ENCODE peak calls at places on chromosomes 11 and 22, in four cellular contexts. N is K562, F is GM12878, V is HepG2. X is an unnamed sample.

GRCh38 chr11:206516-207212 is 535 bp downstream of the BET1L start:
- DNase-seq in F (no peak), N (peak), V (no peak), X (no peak)

GRCh38 chr11:66971483-66971882 is 3.6 kb upstream of the C11orf86 start:
- DNase-seq in F (no peak), V (no peak), N (no peak), X (no peak)

GRCh38 chr22:47165998-47166397 is 403.5 kb downstream of the TBC1D22A start:
- DNase-seq in F (no peak), V (no peak), N (no peak), X (no peak)

GRCh38 chr11:125916683-125917337 is 12.5 kb downstream of the DDX25 start:
- DNase-seq in V (no peak), N (no peak), F (no peak), X (no peak)

GRCh38 chr11:96222102-96222501 is 120.9 kb downstream of the MAML2 start:
- DNase-seq in F (no peak), N (no peak), V (no peak), X (no peak)

GRCh38 chr22:31950226-31950625 is 5.9 kb downstream of the YWHAH start:
- DNase-seq in V (no peak), F (no peak), N (no peak), X (no peak)

GRCh38 chr11:35166369-35167360 is 27.7 kb downstream of the CD44 start:
- DNase-seq in V (no peak), F (no peak), N (no peak), X (peak)

GRCh38 chr11:1218788-1219445 is 3.9 kb upstream of the MUC5B start:
- DNase-seq in N (no peak), V (no peak), F (no peak), X (no peak)

GRCh38 chr11:132972565-132972964 is 559.7 kb downstream of the OPCML start:
- DNase-seq in N (no peak), V (no peak), F (no peak), X (no peak)

GRCh38 chr22:49956418-49956770 is 4.2 kb upstream of the PIM3 start:
- DNase-seq in N (no peak), V (no peak), F (no peak), X (no peak)

GRCh38 chr11:69540118-69541000 is 58.9 kb downstream of the LINC01488 start:
- DNase-seq in N (no peak), V (peak), F (no peak), X (no peak)

GRCh38 chr11:134559617-134559992 is 147.6 kb upstream of the B3GAT1 start:
- DNase-seq in V (no peak), F (no peak), N (no peak), X (no peak)

GRCh38 chr11:7967097-7967496 is 1.9 kb upstream of the NLRP10 start:
- DNase-seq in N (no peak), F (no peak), V (no peak), X (no peak)

GRCh38 chr11:353315-353857 is 15.9 kb upstream of the B4GALNT4 start:
- DNase-seq in V (peak), F (no peak), N (peak), X (no peak)

GRCh38 chr11:13487661-13488030 is 8.2 kb downstream of the PTH start:
- DNase-seq in F (no peak), N (peak), V (peak), X (peak)

GRCh38 chr11:27411330-27411729 is 48.3 kb upstream of the CCDC34 start:
- DNase-seq in F (no peak), N (no peak), V (no peak), X (no peak)

GRCh38 chr11:47249378-47249715 is 733 bp upstream of the ACP2 start:
- DNase-seq in V (no peak), N (no peak), F (no peak), X (no peak)

GRCh38 chr11:88340366-88340930 is 2.9 kb upstream of the CTSC start:
- DNase-seq in F (no peak), V (no peak), N (no peak), X (no peak)

GRCh38 chr22:45290410-45290936 is 5.7 kb downstream of the UPK3A start:
- DNase-seq in V (no peak), N (no peak), F (no peak), X (peak)

GRCh38 chr11:47552086-47552580 is 799 bp downstream of the CELF1 start:
- DNase-seq in N (peak), V (peak), F (no peak), X (no peak)

DNA sequence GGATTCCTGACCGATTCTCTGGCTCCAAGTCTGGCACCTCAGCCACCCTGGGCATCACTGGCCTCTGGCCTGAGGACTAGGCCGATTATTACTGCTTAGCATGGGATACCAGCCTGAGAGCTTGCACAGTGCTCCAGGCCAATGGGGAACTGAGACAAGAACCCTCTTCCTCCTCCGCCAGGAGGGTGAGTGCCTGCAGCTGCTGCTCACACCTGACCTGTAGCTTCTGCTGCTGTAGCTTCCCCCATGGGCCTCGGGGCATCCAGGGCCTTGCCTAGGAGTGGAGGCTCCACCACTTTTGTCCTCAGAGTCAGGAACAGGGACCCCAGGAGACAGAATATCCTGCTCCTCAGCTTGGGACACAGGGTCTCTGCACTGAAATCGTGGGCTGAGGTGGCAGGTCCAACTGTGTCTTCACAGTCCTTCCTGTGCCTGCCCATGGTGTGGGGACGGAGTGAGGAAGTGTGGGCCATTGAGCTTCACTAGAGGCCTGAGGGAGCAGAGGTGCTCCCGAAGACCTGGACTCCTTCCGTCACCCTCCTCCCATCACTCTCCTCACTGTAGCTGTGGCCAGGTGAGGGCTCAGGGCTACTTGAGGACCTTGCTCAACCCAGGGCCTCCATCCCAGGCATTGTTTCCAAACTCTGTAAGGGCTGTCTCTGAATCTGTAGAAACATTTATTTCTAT is 103.8 kb downstream of the ZNF280B start:
- DNase-seq in F (no peak), N (no peak), V (no peak), X (no peak)
- TF ChIP-seq SP1 in F (no peak), N (no peak), V (no peak), X (no peak)

DNA sequence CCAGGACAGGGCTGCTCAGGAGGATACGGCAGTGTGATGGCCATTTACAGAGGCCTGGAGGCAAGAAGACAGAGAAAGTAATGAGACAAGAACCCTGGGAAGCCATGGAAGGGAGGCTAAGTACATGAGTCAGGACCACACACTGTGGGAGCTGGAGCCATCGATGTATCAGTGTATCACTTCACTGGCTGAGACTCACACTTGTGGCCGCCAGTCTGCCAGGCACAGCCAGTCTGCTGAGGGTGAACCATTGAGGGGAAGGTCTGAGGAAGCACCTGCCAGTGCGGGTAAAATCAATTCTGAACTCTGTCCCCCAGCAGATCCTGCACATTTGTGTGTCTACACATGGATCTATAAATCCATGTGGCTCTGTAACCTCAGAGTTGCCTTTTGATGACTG is 195.6 kb downstream of the GRIK4 start:
- DNase-seq in N (no peak), F (no peak), V (no peak), X (no peak)
- TF ChIP-seq ZBTB33 in N (no peak), F (no peak), V (no peak), X (no peak)

GRCh38 chr11:59939482-59939881 is 1.2 kb downstream of the OOSP1 start:
- DNase-seq in F (no peak), N (no peak), V (no peak), X (no peak)

GRCh38 chr11:59943996-59944395 is 5.8 kb downstream of the OOSP1 start:
- DNase-seq in V (no peak), N (no peak), F (no peak), X (no peak)

GRCh38 chr11:59941091-59941490 is 2.9 kb downstream of the OOSP1 start:
- DNase-seq in N (no peak), F (no peak), V (no peak), X (no peak)

DNA sequence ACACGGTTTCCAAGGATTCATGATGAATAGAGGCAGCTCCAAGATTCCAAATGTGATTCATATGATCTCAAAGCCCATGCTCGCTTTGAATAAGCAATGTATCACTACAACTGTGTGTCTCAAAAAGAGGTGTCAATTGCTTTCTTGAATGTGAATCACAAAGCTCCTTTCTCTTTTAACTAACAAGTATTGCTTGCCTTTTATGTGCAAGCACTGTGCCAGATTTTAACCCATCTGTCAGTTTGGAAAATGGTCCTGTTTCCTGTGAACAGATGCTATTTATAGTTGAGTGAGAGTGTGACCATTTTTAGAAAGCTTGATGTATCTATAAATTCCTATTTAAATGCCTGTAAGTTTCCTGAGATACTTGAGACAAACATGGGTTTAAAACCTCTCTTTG is 6.5 kb downstream of the OOSP1 start:
- DNase-seq in V (no peak), F (no peak), N (no peak), X (no peak)
- TF ChIP-seq SRF in V (no peak), F (no peak), N (no peak), X (no peak)

DNA sequence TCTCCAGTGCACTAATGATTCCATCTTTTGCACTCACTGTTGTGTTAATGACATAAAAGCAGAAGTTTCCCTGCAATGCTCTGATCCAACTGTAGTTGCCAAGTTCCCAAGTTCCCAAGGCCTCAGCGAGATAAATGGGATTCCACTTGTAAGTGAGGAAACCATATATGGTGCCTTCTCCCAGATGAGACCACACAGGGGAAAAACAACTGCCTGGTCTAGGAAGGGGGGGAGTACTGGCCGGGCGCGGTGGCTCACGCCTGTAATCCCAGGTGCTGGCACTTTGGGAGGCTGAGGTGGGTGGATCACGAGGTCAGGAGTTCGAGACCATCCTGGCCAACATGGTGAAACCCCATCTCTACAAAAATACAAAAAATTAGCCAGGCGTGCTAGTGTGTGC is 23.3 kb upstream of the RELA start:
- DNase-seq in F (no peak), V (no peak), N (no peak), X (no peak)
- TF ChIP-seq SP1 in F (no peak), V (no peak), N (no peak), X (no peak)

DNA sequence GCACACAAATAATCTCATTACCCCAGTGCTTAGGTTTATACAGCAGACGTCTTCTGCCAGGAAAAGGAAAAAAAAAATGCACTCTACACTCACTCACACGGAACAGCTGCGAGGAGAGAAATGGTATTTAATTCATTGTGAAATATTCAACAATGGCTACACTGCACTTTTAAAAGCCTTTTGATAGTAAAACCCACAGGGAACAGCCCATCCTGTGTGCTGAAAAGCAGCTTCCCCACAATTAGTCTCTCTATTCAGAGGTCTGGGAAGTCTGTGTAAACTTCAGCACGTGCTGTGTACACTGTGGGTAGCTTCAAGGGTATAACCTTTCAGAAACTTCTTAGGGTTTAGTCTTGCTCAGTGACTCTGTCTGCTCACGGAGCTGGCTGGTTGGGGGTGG is 42.7 kb downstream of the ETS1 start:
- DNase-seq in F (no peak), V (no peak), N (no peak), X (no peak)
- TF ChIP-seq ZBTB33 in F (no peak), V (no peak), N (no peak), X (no peak)

GRCh38 chr11:74012072-74012809 is 3.4 kb upstream of the UCP3 start:
- DNase-seq in V (no peak), N (no peak), F (no peak), X (no peak)

GRCh38 chr11:74013141-74013540 is 4.3 kb upstream of the UCP3 start:
- DNase-seq in V (no peak), F (no peak), N (no peak), X (no peak)

GRCh38 chr11:74010306-74010981 is 1.6 kb upstream of the UCP3 start:
- DNase-seq in V (no peak), N (peak), F (no peak), X (no peak)

GRCh38 chr11:74009675-74010305 is 905 bp upstream of the UCP3 start:
- DNase-seq in F (no peak), N (peak), V (no peak), X (no peak)

GRCh38 chr11:74011360-74012071 is 2.6 kb upstream of the UCP3 start:
- DNase-seq in F (peak), N (peak), V (no peak), X (no peak)
- TF ChIP-seq SRF in F (no peak), N (no peak), V (no peak), X (no peak)

GRCh38 chr11:74696488-74696887 is 34.7 kb downstream of the CHRDL2 start:
- DNase-seq in N (no peak), V (no peak), F (no peak), X (no peak)
- TF ChIP-seq SP1 in N (no peak), V (no peak), F (no peak), X (no peak)

GRCh38 chr22:40534379-40535188 is 101.9 kb downstream of the MRTFA start:
- DNase-seq in V (no peak), F (peak), N (peak), X (no peak)
- TF ChIP-seq ZBTB33 in V (no peak), F (no peak), N (no peak), X (no peak)